ENCODE peak calls at places on chromosome 1, in six cellular contexts. I is GDM1; F is LoVo; X is HFF-Myc; T is stimulated activated effector memory CD8-positive, alpha-beta T cell treated with anti-CD3 and anti-CD28 coated beads, Interleukin-12 subunit alpha, Interleukin-12 subunit beta, amount 100 ng/mL, for 72 hours; H is NCI-H524 treated with DMSO at 0.1 percent for 48 hours. S is an unnamed sample.

GRCh38 chr1:33272930-33273329 is 16.6 kb downstream of the ZNF362 start:
- DNase-seq in X (no peak), T (no peak), H (no peak), I (no peak), F (no peak), S (no peak)

GRCh38 chr1:8814870-8815269 is 2.6 kb downstream of the RERE start:
- DNase-seq in I (no peak), H (no peak), X (no peak), F (no peak), T (no peak), S (peak; percentile 36)

GRCh38 chr1:21334214-21335087 is 44.2 kb upstream of the ECE1 start:
- DNase-seq in H (no peak), I (peak; percentile 98), T (peak; percentile 87), F (peak; percentile 45), X (peak; percentile 61), S (peak; percentile 74)

GRCh38 chr1:62466982-62467532 is 30.2 kb downstream of the USP1 start:
- DNase-seq in I (no peak), H (peak; percentile 12), F (no peak), T (no peak), X (no peak), S (no peak)

GRCh38 chr1:110087812-110088738 is 17.6 kb upstream of the ALX3 start:
- DNase-seq in T (peak; percentile 74), F (peak; percentile 41), H (no peak), X (peak; percentile 29), I (peak; percentile 28), S (peak; percentile 46)

GRCh38 chr1:100860397-100860991 is 34.1 kb downstream of the EXTL2 start:
- DNase-seq in H (no peak), I (no peak), X (no peak), F (no peak), T (no peak), S (no peak)

GRCh38 chr1:1775364-1776226 is 2.7 kb downstream of the NADK start:
- DNase-seq in F (no peak), T (no peak), I (no peak), H (no peak), X (no peak), S (no peak)

GRCh38 chr1:172547071-172547470 is 14.1 kb downstream of the SUCO start:
- DNase-seq in I (no peak), H (no peak), T (no peak), X (no peak), F (no peak), S (no peak)

GRCh38 chr1:42931108-42931539 is 27.5 kb downstream of the SLC2A1 start:
- DNase-seq in I (peak; percentile 84), H (no peak), T (peak; percentile 80), F (no peak), X (no peak), S (peak; percentile 80)

GRCh38 chr1:4180066-4180735 is 280.1 kb upstream of the C1orf174 start:
- DNase-seq in F (no peak), T (no peak), X (no peak), I (no peak), H (no peak), S (no peak)

GRCh38 chr1:116811321-116811720 is 57.1 kb downstream of the CD2 start:
- DNase-seq in X (no peak), H (no peak), I (no peak), T (no peak), F (no peak), S (no peak)

GRCh38 chr1:20153000-20153418 is 13.9 kb downstream of the PLA2G2F start:
- DNase-seq in F (no peak), H (no peak), I (peak; percentile 47), X (no peak), T (no peak), S (no peak)

GRCh38 chr1:114756949-114757454 is 782 bp downstream of the CSDE1 start:
- DNase-seq in F (peak; percentile 26), I (no peak), X (no peak), H (no peak), T (no peak), S (peak; percentile 70)

GRCh38 chr1:221858758-221859157 is 116.9 kb upstream of the DUSP10 start:
- DNase-seq in T (no peak), F (peak; percentile 12), I (no peak), X (no peak), H (no peak), S (no peak)

GRCh38 chr1:228141082-228141870 is 1.2 kb downstream of the GUK1 start:
- DNase-seq in F (no peak), X (no peak), T (peak; percentile 66), H (no peak), I (no peak), S (no peak)

GRCh38 chr1:29876902-29877301 is 640.6 kb downstream of the PTPRU start:
- DNase-seq in I (no peak), T (no peak), F (no peak), H (peak; percentile 23), X (no peak), S (no peak)

GRCh38 chr1:6183520-6183989 is 3.4 kb upstream of the CHD5 start:
- DNase-seq in X (no peak), I (no peak), T (no peak), F (no peak), H (no peak), S (no peak)

GRCh38 chr1:175016073-175016722 is 7.0 kb downstream of the MRPS14 start:
- DNase-seq in T (no peak), H (no peak), I (no peak), F (no peak), X (no peak), S (peak; percentile 8)

GRCh38 chr1:2230781-2231666 is 2.9 kb downstream of the SKI start:
- DNase-seq in T (peak; percentile 74), X (no peak), H (no peak), F (no peak), I (no peak), S (peak; percentile 47)

GRCh38 chr1:6969106-6969505 is 183.9 kb downstream of the CAMTA1 start:
- DNase-seq in I (peak; percentile 77), H (no peak), X (no peak), F (no peak), T (no peak), S (no peak)

GRCh38 chr1:34896612-34897011 is 32.8 kb downstream of the DLGAP3 start:
- DNase-seq in I (no peak), X (no peak), F (no peak), T (no peak), H (no peak), S (no peak)

GRCh38 chr1:101314244-101314643 is 77.4 kb downstream of the S1PR1 start:
- DNase-seq in T (no peak), X (no peak), I (no peak), F (peak; percentile 31), H (no peak), S (peak; percentile 5)